ENCODE peak calls at places on chromosomes 12 and 14, in eight cellular contexts. One of them, this sample, is unnamed. For H3K4me1, the result is how much of the 10 kb centered on the place peaks cover.

GRCh38 chr14:69543341-69544249 is 31.1 kb downstream of the CCDC177 start:
- DNase-seq in spleen: no peak
- DNase-seq in foreskin keratinocyte: peak
- DNase-seq in A549: peak
- DNase-seq in right lobe of liver: peak
- DNase-seq in body of pancreas: peak
- DNase-seq in heart left ventricle: no peak
- DNase-seq in fibroblast of lung: peak
- DNase-seq in this sample: peak

GRCh38 chr12:101759396-101760047 is 20.3 kb upstream of the SYCP3 start:
- DNase-seq in spleen: no peak
- DNase-seq in foreskin keratinocyte: no peak
- DNase-seq in A549: peak
- DNase-seq in right lobe of liver: no peak
- DNase-seq in body of pancreas: peak
- DNase-seq in heart left ventricle: no peak
- DNase-seq in fibroblast of lung: peak
- DNase-seq in this sample: no peak

GRCh38 chr14:20610002-20610765 is 19.0 kb upstream of the RNASE12 start:
- DNase-seq in spleen: peak
- DNase-seq in foreskin keratinocyte: peak
- DNase-seq in A549: peak
- DNase-seq in right lobe of liver: peak
- DNase-seq in body of pancreas: peak
- DNase-seq in heart left ventricle: peak
- DNase-seq in fibroblast of lung: peak
- DNase-seq in this sample: peak

GRCh38 chr14:28652782-28653181 is 113.8 kb upstream of the FOXG1 start:
- DNase-seq in spleen: no peak
- DNase-seq in foreskin keratinocyte: peak
- DNase-seq in A549: peak
- DNase-seq in right lobe of liver: no peak
- DNase-seq in body of pancreas: no peak
- DNase-seq in heart left ventricle: no peak
- DNase-seq in fibroblast of lung: peak
- DNase-seq in this sample: no peak

GRCh38 chr12:26406391-26406790 is 211.0 kb downstream of the SSPN start:
- DNase-seq in spleen: no peak
- DNase-seq in foreskin keratinocyte: no peak
- DNase-seq in A549: no peak
- DNase-seq in right lobe of liver: no peak
- DNase-seq in body of pancreas: no peak
- DNase-seq in heart left ventricle: no peak
- DNase-seq in fibroblast of lung: no peak
- DNase-seq in this sample: no peak

GRCh38 chr14:74648643-74649042 is 36.6 kb upstream of the LTBP2 start:
- DNase-seq in spleen: no peak
- DNase-seq in foreskin keratinocyte: no peak
- DNase-seq in A549: no peak
- DNase-seq in right lobe of liver: no peak
- DNase-seq in body of pancreas: no peak
- DNase-seq in heart left ventricle: no peak
- DNase-seq in fibroblast of lung: no peak
- DNase-seq in this sample: no peak

GRCh38 chr12:65275627-65276026 is 2.9 kb upstream of the MSRB3 start:
- DNase-seq in spleen: no peak
- DNase-seq in foreskin keratinocyte: peak
- DNase-seq in A549: no peak
- DNase-seq in right lobe of liver: no peak
- DNase-seq in body of pancreas: no peak
- DNase-seq in heart left ventricle: no peak
- DNase-seq in fibroblast of lung: no peak
- DNase-seq in this sample: no peak

GRCh38 chr14:100271247-100271939 is 32.4 kb downstream of the YY1 start:
- DNase-seq in spleen: no peak
- DNase-seq in foreskin keratinocyte: no peak
- DNase-seq in A549: peak
- DNase-seq in right lobe of liver: no peak
- DNase-seq in body of pancreas: peak
- DNase-seq in heart left ventricle: no peak
- DNase-seq in fibroblast of lung: peak
- DNase-seq in this sample: no peak

GRCh38 chr12:88591343-88591742 is 11.1 kb upstream of the KITLG start:
- DNase-seq in spleen: no peak
- DNase-seq in foreskin keratinocyte: no peak
- DNase-seq in A549: no peak
- DNase-seq in right lobe of liver: no peak
- DNase-seq in body of pancreas: no peak
- DNase-seq in heart left ventricle: no peak
- DNase-seq in fibroblast of lung: no peak
- DNase-seq in this sample: no peak

GRCh38 chr14:103362780-103363179 is 22.4 kb upstream of the MARK3 start:
- DNase-seq in spleen: no peak
- DNase-seq in foreskin keratinocyte: peak
- DNase-seq in A549: peak
- DNase-seq in right lobe of liver: no peak
- DNase-seq in body of pancreas: no peak
- DNase-seq in heart left ventricle: no peak
- DNase-seq in fibroblast of lung: peak
- DNase-seq in this sample: no peak

GRCh38 chr12:120496353-120497340 is 734 bp downstream of the DYNLL1 start:
- DNase-seq in spleen: peak
- DNase-seq in foreskin keratinocyte: no peak
- DNase-seq in A549: peak
- DNase-seq in right lobe of liver: peak
- DNase-seq in body of pancreas: peak
- DNase-seq in heart left ventricle: peak
- DNase-seq in fibroblast of lung: peak
- DNase-seq in this sample: peak

GRCh38 chr12:68790081-68790951 is 17.7 kb upstream of the MDM2 start:
- DNase-seq in spleen: no peak
- DNase-seq in foreskin keratinocyte: no peak
- DNase-seq in A549: no peak
- DNase-seq in right lobe of liver: no peak
- DNase-seq in body of pancreas: no peak
- DNase-seq in heart left ventricle: no peak
- DNase-seq in fibroblast of lung: no peak
- DNase-seq in this sample: no peak

GRCh38 chr12:103632554-103633216 is 45.6 kb downstream of the STAB2 start:
- DNase-seq in spleen: peak
- DNase-seq in foreskin keratinocyte: peak
- DNase-seq in A549: peak
- DNase-seq in right lobe of liver: peak
- DNase-seq in body of pancreas: peak
- DNase-seq in heart left ventricle: no peak
- DNase-seq in fibroblast of lung: peak
- DNase-seq in this sample: peak

GRCh38 chr12:46385439-46385838 is 12.9 kb upstream of the SLC38A2 start:
- DNase-seq in spleen: no peak
- DNase-seq in foreskin keratinocyte: no peak
- DNase-seq in A549: peak
- DNase-seq in right lobe of liver: peak
- DNase-seq in body of pancreas: no peak
- DNase-seq in heart left ventricle: no peak
- DNase-seq in fibroblast of lung: no peak
- DNase-seq in this sample: no peak

GRCh38 chr12:6824085-6824800 is 2.6 kb downstream of the GPR162 start:
- DNase-seq in spleen: no peak
- DNase-seq in foreskin keratinocyte: no peak
- DNase-seq in A549: no peak
- DNase-seq in right lobe of liver: no peak
- DNase-seq in body of pancreas: no peak
- DNase-seq in heart left ventricle: no peak
- DNase-seq in fibroblast of lung: no peak
- DNase-seq in this sample: no peak

GRCh38 chr12:124457287-124458219 is 109.9 kb downstream of the NCOR2 start:
- DNase-seq in spleen: peak
- DNase-seq in foreskin keratinocyte: no peak
- DNase-seq in A549: no peak
- DNase-seq in right lobe of liver: peak
- DNase-seq in body of pancreas: peak
- DNase-seq in heart left ventricle: peak
- DNase-seq in fibroblast of lung: peak
- DNase-seq in this sample: peak

GRCh38 chr12:54390176-54390667 is 5.7 kb upstream of the ZNF385A start:
- DNase-seq in spleen: no peak
- DNase-seq in foreskin keratinocyte: peak
- DNase-seq in A549: no peak
- DNase-seq in right lobe of liver: no peak
- DNase-seq in body of pancreas: no peak
- DNase-seq in heart left ventricle: no peak
- DNase-seq in fibroblast of lung: no peak
- DNase-seq in this sample: no peak

GRCh38 chr12:54389139-54389508 is 4.6 kb upstream of the ZNF385A start:
- DNase-seq in spleen: no peak
- DNase-seq in foreskin keratinocyte: no peak
- DNase-seq in A549: no peak
- DNase-seq in right lobe of liver: no peak
- DNase-seq in body of pancreas: no peak
- DNase-seq in heart left ventricle: no peak
- DNase-seq in fibroblast of lung: no peak
- DNase-seq in this sample: no peak

GRCh38 chr12:54389536-54390175 is 5.1 kb upstream of the ZNF385A start:
- DNase-seq in spleen: no peak
- DNase-seq in foreskin keratinocyte: no peak
- DNase-seq in A549: no peak
- DNase-seq in right lobe of liver: no peak
- DNase-seq in body of pancreas: no peak
- DNase-seq in heart left ventricle: no peak
- DNase-seq in fibroblast of lung: no peak
- DNase-seq in this sample: no peak

GRCh38 chr12:54392485-54393349 is 8.2 kb upstream of the ZNF385A start:
- DNase-seq in spleen: no peak
- DNase-seq in foreskin keratinocyte: no peak
- DNase-seq in A549: no peak
- DNase-seq in right lobe of liver: no peak
- DNase-seq in body of pancreas: no peak
- DNase-seq in heart left ventricle: no peak
- DNase-seq in fibroblast of lung: no peak
- DNase-seq in this sample: no peak

DNA sequence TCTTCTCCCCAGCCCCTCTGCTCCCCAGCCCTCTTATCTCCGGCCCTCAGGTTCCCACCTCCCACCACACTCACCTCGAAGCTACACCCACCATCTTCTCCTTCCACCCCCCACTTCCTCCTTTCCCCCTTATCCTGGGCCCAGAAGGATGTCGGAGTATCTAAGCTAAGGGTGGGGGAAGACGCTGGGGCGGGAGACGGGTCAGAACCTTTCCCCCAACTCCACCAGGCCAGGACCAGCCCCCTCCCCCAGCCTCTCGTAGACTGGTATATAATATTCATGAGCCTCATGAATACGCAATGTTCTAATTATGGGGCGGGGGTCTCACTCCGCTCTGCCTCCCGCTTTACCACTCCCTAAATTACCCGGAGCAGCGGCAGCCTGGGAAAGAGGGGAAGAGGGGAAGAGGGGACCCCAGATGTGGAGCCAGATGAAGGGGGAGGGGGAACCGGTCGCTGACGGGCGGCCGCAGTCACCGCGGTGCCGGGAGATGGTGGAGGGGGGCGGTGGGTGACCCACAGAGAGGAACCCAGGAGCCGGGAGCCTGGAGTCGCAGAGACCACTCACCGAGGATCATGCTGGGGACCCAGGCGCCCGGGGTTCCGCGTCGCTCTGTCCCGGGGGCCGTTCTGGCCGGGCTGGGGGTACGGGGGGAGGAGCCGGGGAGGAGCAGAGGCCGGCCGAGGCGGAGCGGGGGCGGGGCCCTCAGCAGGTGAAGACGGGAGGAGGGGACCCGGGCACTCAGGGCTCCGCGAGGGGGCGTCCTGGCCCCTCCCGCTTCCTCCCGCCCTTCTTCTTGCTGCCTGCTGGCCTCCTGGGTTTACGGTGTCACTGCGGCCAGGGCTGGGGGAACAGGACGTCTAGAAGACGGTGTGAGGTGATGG is 6.4 kb upstream of the ZNF385A start:
- DNase-seq in spleen: peak
- DNase-seq in foreskin keratinocyte: no peak
- DNase-seq in A549: no peak
- DNase-seq in right lobe of liver: no peak
- DNase-seq in body of pancreas: peak
- DNase-seq in heart left ventricle: no peak
- DNase-seq in fibroblast of lung: no peak
- DNase-seq in this sample: no peak
- TF ChIP-seq CTCF in spleen: peak
- TF ChIP-seq CTCF in foreskin keratinocyte: peak
- TF ChIP-seq CTCF in A549: peak
- TF ChIP-seq CTCF in right lobe of liver: no peak
- TF ChIP-seq CTCF in body of pancreas: no peak
- TF ChIP-seq CTCF in heart left ventricle: no peak
- TF ChIP-seq CTCF in fibroblast of lung: no peak
- TF ChIP-seq CTCF in this sample: no peak

GRCh38 chr12:1993871-1994371 is 10.3 kb downstream of the DCP1B start:
- DNase-seq in spleen: no peak
- DNase-seq in foreskin keratinocyte: no peak
- DNase-seq in A549: no peak
- DNase-seq in right lobe of liver: no peak
- DNase-seq in body of pancreas: no peak
- DNase-seq in heart left ventricle: no peak
- DNase-seq in fibroblast of lung: peak
- DNase-seq in this sample: no peak
- H3K27ac ChIP-seq in spleen: no peak
- H3K27ac ChIP-seq in foreskin keratinocyte: no peak
- H3K27ac ChIP-seq in A549: no peak
- H3K27ac ChIP-seq in right lobe of liver: peak
- H3K27ac ChIP-seq in body of pancreas: no peak
- H3K27ac ChIP-seq in heart left ventricle: no peak
- H3K27ac ChIP-seq in fibroblast of lung: peak
- H3K27ac ChIP-seq in this sample: peak

GRCh38 chr12:32106517-32107366 is at the start of gene BICD1:
- DNase-seq in spleen: peak
- DNase-seq in foreskin keratinocyte: peak
- DNase-seq in A549: peak
- DNase-seq in right lobe of liver: peak
- DNase-seq in body of pancreas: peak
- DNase-seq in heart left ventricle: peak
- DNase-seq in fibroblast of lung: peak
- DNase-seq in this sample: peak
- H3K4me1 ChIP-seq in spleen: under half
- H3K4me1 ChIP-seq in foreskin keratinocyte: under half
- H3K4me1 ChIP-seq in A549: under half
- H3K4me1 ChIP-seq in right lobe of liver: under half
- H3K4me1 ChIP-seq in body of pancreas: under half
- H3K4me1 ChIP-seq in heart left ventricle: under half
- H3K4me1 ChIP-seq in fibroblast of lung: under half
- H3K4me1 ChIP-seq in this sample: under half

DNA sequence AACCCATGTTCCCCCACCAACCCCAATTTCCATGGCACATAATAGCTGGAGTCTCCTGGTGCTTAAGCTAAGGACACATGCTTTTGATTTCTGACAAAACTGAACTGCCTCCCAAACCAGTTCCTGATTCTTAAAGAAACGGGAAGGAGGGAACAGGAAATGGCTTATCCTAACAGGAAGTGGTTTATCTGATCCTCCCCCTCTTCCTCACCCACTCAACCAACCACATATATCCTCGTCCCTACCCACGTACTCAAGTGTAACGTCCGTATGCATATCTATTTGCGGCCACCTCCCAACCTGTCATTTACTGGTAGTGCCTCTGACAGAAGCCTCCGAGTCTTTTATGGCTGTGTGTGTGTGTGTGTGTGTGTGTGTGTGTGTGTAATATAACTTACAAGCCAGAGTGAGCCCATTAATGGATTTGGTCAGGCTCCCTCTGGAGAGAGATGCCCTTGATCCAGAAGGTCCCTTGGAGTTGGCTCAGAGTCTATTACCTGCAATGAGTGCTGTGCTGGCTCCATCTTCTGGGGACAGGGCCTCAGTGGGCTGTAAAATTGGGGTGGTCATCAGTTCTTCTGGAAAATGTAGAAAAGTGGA is 7.7 kb downstream of the DAZAP2 start:
- DNase-seq in spleen: no peak
- DNase-seq in foreskin keratinocyte: no peak
- DNase-seq in A549: no peak
- DNase-seq in right lobe of liver: no peak
- DNase-seq in body of pancreas: peak
- DNase-seq in heart left ventricle: peak
- DNase-seq in fibroblast of lung: peak
- DNase-seq in this sample: no peak
- TF ChIP-seq CTCF in spleen: no peak
- TF ChIP-seq CTCF in foreskin keratinocyte: peak
- TF ChIP-seq CTCF in A549: no peak
- TF ChIP-seq CTCF in right lobe of liver: no peak
- TF ChIP-seq CTCF in body of pancreas: no peak
- TF ChIP-seq CTCF in heart left ventricle: no peak
- TF ChIP-seq CTCF in fibroblast of lung: no peak
- TF ChIP-seq CTCF in this sample: no peak

This sample was measured in lower lobe of right lung.